ENCODE peak calls at places on chromosomes 5 and 9, in five cellular contexts. X is pancreas, J is fibroblast of lung, Y is endothelial cell of umbilical vein, F is neural progenitor cell. U is an unnamed sample.

GRCh38 chr5:163815240-163815791 is 309.9 kb downstream of the MAT2B start:
- DNase-seq in X (no peak), J (peak), Y (no peak), F (no peak), U (no peak)

GRCh38 chr5:107289030-107289714 is 381.6 kb downstream of the EFNA5 start:
- DNase-seq in X (no peak), J (no peak), Y (no peak), F (no peak), U (no peak)

GRCh38 chr9:117696141-117696540 is 8.1 kb upstream of the TLR4 start:
- DNase-seq in X (no peak), J (no peak), Y (no peak), F (no peak), U (no peak)

GRCh38 chr5:73739650-73740049 is 113.7 kb downstream of the ARHGEF28 start:
- DNase-seq in X (no peak), J (no peak), Y (no peak), F (no peak), U (no peak)

GRCh38 chr5:123119334-123119986 is 30.4 kb downstream of the PRDM6 start:
- DNase-seq in X (no peak), J (peak), Y (no peak), F (peak), U (no peak)

GRCh38 chr5:108387756-108388155 is 5.9 kb upstream of the FBXL17 start:
- DNase-seq in X (peak), J (no peak), Y (no peak), F (no peak), U (no peak)

GRCh38 chr9:118271936-118272335 is 567.7 kb downstream of the TLR4 start:
- DNase-seq in X (no peak), J (no peak), Y (no peak), F (no peak), U (no peak)

GRCh38 chr9:36486933-36487481 is 85.7 kb upstream of the MELK start:
- DNase-seq in X (peak), J (no peak), Y (peak), F (peak), U (no peak)

GRCh38 chr5:140565024-140565779 is 574 bp downstream of the SLC35A4 start:
- DNase-seq in X (no peak), J (no peak), Y (peak), F (no peak), U (no peak)

GRCh38 chr5:8949908-8950307 is 596.0 kb downstream of the SEMA5A start:
- DNase-seq in X (no peak), J (no peak), Y (no peak), F (no peak), U (no peak)

GRCh38 chr5:65986050-65986451 is 59.7 kb downstream of the ERBIN start:
- DNase-seq in X (no peak), J (peak), Y (peak), F (no peak), U (no peak)

GRCh38 chr5:113199122-113199905 is 222.7 kb downstream of the DCP2 start:
- DNase-seq in X (no peak), J (peak), Y (peak), F (peak), U (no peak)

GRCh38 chr9:136943291-136944093 is 1.0 kb downstream of the FBXW5 start:
- DNase-seq in X (peak), J (peak), Y (no peak), F (peak), U (no peak)

GRCh38 chr5:133870661-133871060 is 97.8 kb downstream of the C5orf15 start:
- DNase-seq in X (no peak), J (peak), Y (no peak), F (peak), U (no peak)

GRCh38 chr5:150252489-150252888 is 37.1 kb downstream of the CAMK2A start:
- DNase-seq in X (no peak), J (no peak), Y (no peak), F (no peak), U (no peak)

GRCh38 chr5:136374003-136374402 is 8.7 kb upstream of the TRPC7 start:
- DNase-seq in X (no peak), J (no peak), Y (peak), F (peak), U (no peak)

GRCh38 chr9:82923410-82924242 is 139.3 kb downstream of the RASEF start:
- DNase-seq in X (no peak), J (no peak), Y (no peak), F (peak), U (no peak)

GRCh38 chr5:138953370-138954256 is 78.5 kb upstream of the LRRTM2 start:
- DNase-seq in X (peak), J (peak), Y (peak), F (no peak), U (peak)

GRCh38 chr9:116336133-116336862 is 182.7 kb downstream of the PAPPA start:
- DNase-seq in X (no peak), J (peak), Y (no peak), F (no peak), U (no peak)

GRCh38 chr9:126612813-126613641 is 701 bp upstream of the LMX1B start:
- DNase-seq in X (no peak), J (no peak), Y (no peak), F (peak), U (no peak)

GRCh38 chr5:74240783-74241750 is 399.5 kb downstream of the ENC1 start:
- DNase-seq in X (peak), J (no peak), Y (no peak), F (no peak), U (no peak)

GRCh38 chr5:19534751-19535150 is 453.2 kb downstream of the CDH18 start:
- DNase-seq in X (no peak), J (no peak), Y (no peak), F (no peak), U (no peak)

GRCh38 chr5:9063615-9064245 is 482.1 kb downstream of the SEMA5A start:
- DNase-seq in X (no peak), J (peak), Y (no peak), F (no peak), U (no peak)

GRCh38 chr5:148915224-148915803 is 88.9 kb downstream of the ADRB2 start:
- DNase-seq in X (no peak), J (no peak), Y (no peak), F (no peak), U (no peak)
- H3K27ac ChIP-seq in X (no peak), J (peak), Y (no peak), F (no peak), U (no peak)

GRCh38 chr5:315488-316209 is 5.9 kb upstream of the AHRR start:
- DNase-seq in X (no peak), J (no peak), Y (no peak), F (no peak), U (no peak)
- H3K27ac ChIP-seq in X (no peak), J (no peak), Y (no peak), F (no peak), U (no peak)

GRCh38 chr9:14306672-14307646 is 7.0 kb downstream of the NFIB start:
- DNase-seq in X (no peak), J (peak), Y (no peak), F (peak), U (no peak)
- H3K27ac ChIP-seq in X (peak), J (peak), Y (no peak), F (no peak), U (peak)

DNA sequence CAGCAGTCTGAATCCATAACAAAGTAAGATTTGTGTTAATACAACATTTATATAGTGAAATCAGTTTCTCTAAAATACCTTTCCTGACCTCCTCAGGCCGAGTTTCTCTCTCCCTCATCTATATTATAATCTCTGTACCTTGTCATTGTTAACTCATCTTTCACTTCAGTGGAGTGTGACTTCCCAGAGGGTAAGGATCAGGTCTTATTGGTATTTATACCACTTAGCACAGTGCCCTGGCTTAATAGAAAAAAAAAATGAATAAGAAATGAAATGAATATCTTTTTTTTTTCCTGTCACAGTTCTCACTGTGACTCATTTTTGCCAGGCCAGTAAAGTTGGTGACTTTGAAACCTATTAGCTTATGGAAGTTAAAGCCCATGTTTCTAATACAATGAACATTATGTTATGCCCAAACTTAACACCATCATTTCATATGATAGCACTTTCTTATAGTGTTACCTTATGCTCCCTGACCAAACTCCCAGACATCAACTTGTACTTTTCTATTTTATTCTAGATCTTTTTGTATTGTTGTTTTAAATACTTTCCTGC is 90.1 kb downstream of the NR3C1 start:
- DNase-seq in X (no peak), J (no peak), Y (peak), F (no peak), U (no peak)
- H3K27ac ChIP-seq in X (no peak), J (no peak), Y (peak), F (no peak), U (no peak)

GRCh38 chr5:176540956-176541337 is 3.7 kb upstream of the RNF44 start:
- DNase-seq in X (no peak), J (no peak), Y (no peak), F (no peak), U (no peak)
- H3K27ac ChIP-seq in X (no peak), J (no peak), Y (no peak), F (no peak), U (no peak)

DNA sequence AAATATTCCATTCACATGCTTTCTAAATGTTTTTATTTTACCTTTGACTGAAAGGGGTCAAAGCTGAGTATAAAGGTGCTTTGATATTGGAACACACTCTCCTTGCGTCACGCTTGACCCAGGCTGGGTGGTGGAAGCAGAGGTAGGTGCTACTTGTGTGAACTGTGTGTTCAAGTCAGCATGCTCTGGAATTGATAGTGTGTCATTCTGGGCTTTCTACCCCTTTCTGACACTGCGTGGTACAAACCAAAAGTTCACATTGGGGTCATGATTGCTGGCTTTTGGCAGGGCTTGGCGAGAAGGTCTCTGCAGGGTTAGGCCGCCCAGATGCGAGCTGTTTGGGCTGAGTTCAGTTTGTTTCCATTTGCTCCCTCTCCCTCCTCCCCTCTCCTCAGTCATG is 131.8 kb downstream of the ADAMTSL1 start:
- DNase-seq in X (no peak), J (peak), Y (peak), F (no peak), U (no peak)
- H3K27ac ChIP-seq in X (no peak), J (no peak), Y (no peak), F (no peak), U (peak)

GRCh38 chr9:113596616-113597320 is 133.2 kb downstream of the RGS3 start:
- DNase-seq in X (no peak), J (no peak), Y (no peak), F (no peak), U (no peak)

GRCh38 chr9:113598451-113598850 is 134.9 kb downstream of the RGS3 start:
- DNase-seq in X (no peak), J (no peak), Y (no peak), F (no peak), U (no peak)

GRCh38 chr9:113598883-113599282 is 135.4 kb downstream of the RGS3 start:
- DNase-seq in X (no peak), J (no peak), Y (no peak), F (no peak), U (no peak)

GRCh38 chr9:113599647-113600476 is 136.3 kb downstream of the RGS3 start:
- DNase-seq in X (no peak), J (peak), Y (peak), F (peak), U (no peak)

GRCh38 chr9:113597390-113598241 is 134.1 kb downstream of the RGS3 start:
- DNase-seq in X (no peak), J (no peak), Y (no peak), F (no peak), U (no peak)
- H3K27ac ChIP-seq in X (no peak), J (peak), Y (peak), F (no peak), U (no peak)

DNA sequence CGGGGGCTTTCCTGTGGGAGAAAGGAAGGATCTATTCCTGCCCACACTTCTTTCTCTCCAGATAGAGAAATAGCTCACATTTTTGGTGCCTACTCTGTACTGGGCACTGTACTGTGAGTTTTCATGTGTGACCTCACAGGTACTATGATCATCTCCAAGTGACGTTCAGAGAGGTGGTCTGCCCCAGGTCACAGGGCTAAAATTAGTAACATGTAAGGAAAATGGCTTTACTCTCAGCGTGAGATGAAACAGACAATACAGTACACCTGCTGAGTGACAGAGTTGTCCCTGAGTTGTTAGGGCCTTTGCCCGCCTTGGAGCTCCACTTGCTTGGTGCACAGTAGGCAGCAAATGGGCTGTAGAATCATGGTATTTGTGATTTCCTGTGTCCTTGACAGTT is 306.1 kb upstream of the DMRT1 start:
- DNase-seq in X (no peak), J (no peak), Y (no peak), F (no peak), U (no peak)
- H3K27ac ChIP-seq in X (no peak), J (no peak), Y (no peak), F (no peak), U (peak)

GRCh38 chr9:89684218-89684617 is 79.4 kb downstream of the GADD45G start:
- DNase-seq in X (peak), J (no peak), Y (no peak), F (no peak), U (no peak)
- H3K27ac ChIP-seq in X (peak), J (no peak), Y (no peak), F (no peak), U (no peak)

U was measured in caudate nucleus.